ENCODE peak calls at places on chromosome 11, in seven cellular contexts. One of them, this sample, is unnamed.
A peak's percentile ranks its signal among the peaks of the same experiment; 100 is the strongest.

GRCh38 chr11:110089617-110090282 is 3.4 kb upstream of the ZC3H12C start:
- DNase-seq in Jurkat, Clone E6-1: no peak
- DNase-seq in NCI-H510A treated with DMSO at 0.1 percent for 48 hours: no peak
- DNase-seq in stimulated activated CD8-positive, alpha-beta memory T cell treated with anti-CD3 and anti-CD28 coated beads, Interleukin-4, amount 100 ng/mL, for 4 hours: no peak
- DNase-seq in EH: no peak
- DNase-seq in hippocampal formation: no peak
- DNase-seq in NCI-H69: no peak
- DNase-seq in this sample: no peak

GRCh38 chr11:5983443-5983842 is 3.3 kb downstream of the OR52L1 start:
- DNase-seq in EH: no peak
- DNase-seq in Jurkat, Clone E6-1: no peak
- DNase-seq in NCI-H510A treated with DMSO at 0.1 percent for 48 hours: no peak
- DNase-seq in NCI-H69: no peak
- DNase-seq in stimulated activated CD8-positive, alpha-beta memory T cell treated with anti-CD3 and anti-CD28 coated beads, Interleukin-4, amount 100 ng/mL, for 4 hours: no peak
- DNase-seq in hippocampal formation: no peak
- DNase-seq in this sample: no peak

GRCh38 chr11:8807544-8808225 is 103.3 kb upstream of the AKIP1 start:
- DNase-seq in NCI-H510A treated with DMSO at 0.1 percent for 48 hours: no peak
- DNase-seq in hippocampal formation: no peak
- DNase-seq in Jurkat, Clone E6-1: no peak
- DNase-seq in stimulated activated CD8-positive, alpha-beta memory T cell treated with anti-CD3 and anti-CD28 coated beads, Interleukin-4, amount 100 ng/mL, for 4 hours: no peak
- DNase-seq in NCI-H69: no peak
- DNase-seq in EH: peak; percentile 96
- DNase-seq in this sample: no peak

GRCh38 chr11:132448334-132448995 is 1078.0 kb downstream of the NTM start:
- DNase-seq in Jurkat, Clone E6-1: no peak
- DNase-seq in stimulated activated CD8-positive, alpha-beta memory T cell treated with anti-CD3 and anti-CD28 coated beads, Interleukin-4, amount 100 ng/mL, for 4 hours: no peak
- DNase-seq in NCI-H69: no peak
- DNase-seq in EH: peak; percentile 87
- DNase-seq in hippocampal formation: no peak
- DNase-seq in NCI-H510A treated with DMSO at 0.1 percent for 48 hours: no peak
- DNase-seq in this sample: no peak

GRCh38 chr11:1760351-1761109 is 3.2 kb downstream of the CTSD start:
- DNase-seq in stimulated activated CD8-positive, alpha-beta memory T cell treated with anti-CD3 and anti-CD28 coated beads, Interleukin-4, amount 100 ng/mL, for 4 hours: no peak
- DNase-seq in NCI-H510A treated with DMSO at 0.1 percent for 48 hours: no peak
- DNase-seq in NCI-H69: no peak
- DNase-seq in Jurkat, Clone E6-1: no peak
- DNase-seq in EH: peak; percentile 79
- DNase-seq in hippocampal formation: peak; percentile 74
- DNase-seq in this sample: no peak

GRCh38 chr11:113960702-113961330 is 14.1 kb upstream of the HTR3A start:
- DNase-seq in stimulated activated CD8-positive, alpha-beta memory T cell treated with anti-CD3 and anti-CD28 coated beads, Interleukin-4, amount 100 ng/mL, for 4 hours: no peak
- DNase-seq in NCI-H510A treated with DMSO at 0.1 percent for 48 hours: no peak
- DNase-seq in Jurkat, Clone E6-1: no peak
- DNase-seq in hippocampal formation: no peak
- DNase-seq in EH: no peak
- DNase-seq in NCI-H69: no peak
- DNase-seq in this sample: no peak

GRCh38 chr11:105635466-105635865 is 25.6 kb downstream of the GRIA4 start:
- DNase-seq in EH: no peak
- DNase-seq in stimulated activated CD8-positive, alpha-beta memory T cell treated with anti-CD3 and anti-CD28 coated beads, Interleukin-4, amount 100 ng/mL, for 4 hours: no peak
- DNase-seq in hippocampal formation: no peak
- DNase-seq in NCI-H69: no peak
- DNase-seq in Jurkat, Clone E6-1: no peak
- DNase-seq in NCI-H510A treated with DMSO at 0.1 percent for 48 hours: no peak
- DNase-seq in this sample: no peak

GRCh38 chr11:8604078-8604723 is 10.2 kb upstream of the STK33 start:
- DNase-seq in NCI-H69: peak; percentile 83
- DNase-seq in NCI-H510A treated with DMSO at 0.1 percent for 48 hours: peak; percentile 8
- DNase-seq in stimulated activated CD8-positive, alpha-beta memory T cell treated with anti-CD3 and anti-CD28 coated beads, Interleukin-4, amount 100 ng/mL, for 4 hours: no peak
- DNase-seq in Jurkat, Clone E6-1: peak; percentile 37
- DNase-seq in EH: peak; percentile 100
- DNase-seq in hippocampal formation: no peak
- DNase-seq in this sample: no peak

GRCh38 chr11:12381875-12382274 is 4.5 kb downstream of the PARVA start:
- DNase-seq in NCI-H69: no peak
- DNase-seq in EH: peak; percentile 50
- DNase-seq in NCI-H510A treated with DMSO at 0.1 percent for 48 hours: no peak
- DNase-seq in stimulated activated CD8-positive, alpha-beta memory T cell treated with anti-CD3 and anti-CD28 coated beads, Interleukin-4, amount 100 ng/mL, for 4 hours: no peak
- DNase-seq in hippocampal formation: no peak
- DNase-seq in Jurkat, Clone E6-1: no peak
- DNase-seq in this sample: peak; percentile 37

GRCh38 chr11:45209904-45210699 is 63.7 kb downstream of the PRDM11 start:
- DNase-seq in Jurkat, Clone E6-1: no peak
- DNase-seq in NCI-H69: peak; percentile 53
- DNase-seq in EH: no peak
- DNase-seq in NCI-H510A treated with DMSO at 0.1 percent for 48 hours: peak; percentile 1
- DNase-seq in hippocampal formation: peak; percentile 65
- DNase-seq in stimulated activated CD8-positive, alpha-beta memory T cell treated with anti-CD3 and anti-CD28 coated beads, Interleukin-4, amount 100 ng/mL, for 4 hours: no peak
- DNase-seq in this sample: no peak

GRCh38 chr11:76667856-76668255 is 2.7 kb downstream of the LRRC32 start:
- DNase-seq in hippocampal formation: no peak
- DNase-seq in NCI-H69: no peak
- DNase-seq in NCI-H510A treated with DMSO at 0.1 percent for 48 hours: no peak
- DNase-seq in Jurkat, Clone E6-1: no peak
- DNase-seq in stimulated activated CD8-positive, alpha-beta memory T cell treated with anti-CD3 and anti-CD28 coated beads, Interleukin-4, amount 100 ng/mL, for 4 hours: no peak
- DNase-seq in EH: no peak
- DNase-seq in this sample: no peak

GRCh38 chr11:116294630-116295029 is 478.2 kb downstream of the BUD13 start:
- DNase-seq in EH: peak; percentile 1
- DNase-seq in hippocampal formation: no peak
- DNase-seq in NCI-H510A treated with DMSO at 0.1 percent for 48 hours: no peak
- DNase-seq in Jurkat, Clone E6-1: no peak
- DNase-seq in NCI-H69: no peak
- DNase-seq in stimulated activated CD8-positive, alpha-beta memory T cell treated with anti-CD3 and anti-CD28 coated beads, Interleukin-4, amount 100 ng/mL, for 4 hours: no peak
- DNase-seq in this sample: no peak

GRCh38 chr11:35464308-35464707 is 45.0 kb upstream of the SLC1A2 start:
- DNase-seq in EH: peak; percentile 54
- DNase-seq in NCI-H510A treated with DMSO at 0.1 percent for 48 hours: no peak
- DNase-seq in NCI-H69: peak; percentile 80
- DNase-seq in hippocampal formation: no peak
- DNase-seq in Jurkat, Clone E6-1: no peak
- DNase-seq in stimulated activated CD8-positive, alpha-beta memory T cell treated with anti-CD3 and anti-CD28 coated beads, Interleukin-4, amount 100 ng/mL, for 4 hours: no peak
- DNase-seq in this sample: no peak

GRCh38 chr11:47244664-47245350 is 3.8 kb downstream of the ACP2 start:
- DNase-seq in Jurkat, Clone E6-1: no peak
- DNase-seq in stimulated activated CD8-positive, alpha-beta memory T cell treated with anti-CD3 and anti-CD28 coated beads, Interleukin-4, amount 100 ng/mL, for 4 hours: no peak
- DNase-seq in NCI-H510A treated with DMSO at 0.1 percent for 48 hours: no peak
- DNase-seq in EH: no peak
- DNase-seq in NCI-H69: no peak
- DNase-seq in hippocampal formation: no peak
- DNase-seq in this sample: no peak

GRCh38 chr11:64089027-64089360 is 53.3 kb downstream of the FLRT1 start:
- DNase-seq in Jurkat, Clone E6-1: no peak
- DNase-seq in NCI-H69: no peak
- DNase-seq in EH: no peak
- DNase-seq in NCI-H510A treated with DMSO at 0.1 percent for 48 hours: no peak
- DNase-seq in stimulated activated CD8-positive, alpha-beta memory T cell treated with anti-CD3 and anti-CD28 coated beads, Interleukin-4, amount 100 ng/mL, for 4 hours: no peak
- DNase-seq in hippocampal formation: no peak
- DNase-seq in this sample: no peak

GRCh38 chr11:109818303-109818702 is 274.9 kb upstream of the ZC3H12C start:
- DNase-seq in EH: no peak
- DNase-seq in NCI-H510A treated with DMSO at 0.1 percent for 48 hours: no peak
- DNase-seq in NCI-H69: no peak
- DNase-seq in Jurkat, Clone E6-1: no peak
- DNase-seq in stimulated activated CD8-positive, alpha-beta memory T cell treated with anti-CD3 and anti-CD28 coated beads, Interleukin-4, amount 100 ng/mL, for 4 hours: no peak
- DNase-seq in hippocampal formation: no peak
- DNase-seq in this sample: no peak

GRCh38 chr11:78420796-78421209 is 3.2 kb upstream of the GAB2 start:
- DNase-seq in NCI-H510A treated with DMSO at 0.1 percent for 48 hours: peak; percentile 55
- DNase-seq in stimulated activated CD8-positive, alpha-beta memory T cell treated with anti-CD3 and anti-CD28 coated beads, Interleukin-4, amount 100 ng/mL, for 4 hours: peak; percentile 25
- DNase-seq in EH: peak; percentile 60
- DNase-seq in NCI-H69: peak; percentile 73
- DNase-seq in Jurkat, Clone E6-1: peak; percentile 70
- DNase-seq in hippocampal formation: no peak
- DNase-seq in this sample: no peak

GRCh38 chr11:131897976-131898375 is 527.6 kb downstream of the NTM start:
- DNase-seq in NCI-H510A treated with DMSO at 0.1 percent for 48 hours: no peak
- DNase-seq in hippocampal formation: no peak
- DNase-seq in Jurkat, Clone E6-1: no peak
- DNase-seq in EH: peak; percentile 91
- DNase-seq in NCI-H69: no peak
- DNase-seq in stimulated activated CD8-positive, alpha-beta memory T cell treated with anti-CD3 and anti-CD28 coated beads, Interleukin-4, amount 100 ng/mL, for 4 hours: no peak
- DNase-seq in this sample: no peak

GRCh38 chr11:9470765-9471164 is 10.0 kb downstream of the ZNF143 start:
- DNase-seq in EH: no peak
- DNase-seq in NCI-H510A treated with DMSO at 0.1 percent for 48 hours: no peak
- DNase-seq in stimulated activated CD8-positive, alpha-beta memory T cell treated with anti-CD3 and anti-CD28 coated beads, Interleukin-4, amount 100 ng/mL, for 4 hours: no peak
- DNase-seq in Jurkat, Clone E6-1: no peak
- DNase-seq in NCI-H69: no peak
- DNase-seq in hippocampal formation: no peak
- DNase-seq in this sample: no peak

GRCh38 chr11:28009383-28009782 is 98.6 kb downstream of the KIF18A start:
- DNase-seq in NCI-H510A treated with DMSO at 0.1 percent for 48 hours: no peak
- DNase-seq in hippocampal formation: no peak
- DNase-seq in EH: peak; percentile 71
- DNase-seq in Jurkat, Clone E6-1: no peak
- DNase-seq in NCI-H69: no peak
- DNase-seq in stimulated activated CD8-positive, alpha-beta memory T cell treated with anti-CD3 and anti-CD28 coated beads, Interleukin-4, amount 100 ng/mL, for 4 hours: no peak
- DNase-seq in this sample: no peak

GRCh38 chr11:104075091-104075490 is 38.7 kb downstream of the DDI1 start:
- DNase-seq in NCI-H69: no peak
- DNase-seq in Jurkat, Clone E6-1: no peak
- DNase-seq in stimulated activated CD8-positive, alpha-beta memory T cell treated with anti-CD3 and anti-CD28 coated beads, Interleukin-4, amount 100 ng/mL, for 4 hours: no peak
- DNase-seq in EH: no peak
- DNase-seq in hippocampal formation: no peak
- DNase-seq in NCI-H510A treated with DMSO at 0.1 percent for 48 hours: no peak
- DNase-seq in this sample: no peak

GRCh38 chr11:47403135-47403534 is 5.3 kb upstream of the SLC39A13 start:
- DNase-seq in NCI-H69: no peak
- DNase-seq in Jurkat, Clone E6-1: no peak
- DNase-seq in NCI-H510A treated with DMSO at 0.1 percent for 48 hours: no peak
- DNase-seq in stimulated activated CD8-positive, alpha-beta memory T cell treated with anti-CD3 and anti-CD28 coated beads, Interleukin-4, amount 100 ng/mL, for 4 hours: no peak
- DNase-seq in EH: no peak
- DNase-seq in hippocampal formation: no peak
- DNase-seq in this sample: no peak

GRCh38 chr11:11535611-11536010 is 86.2 kb downstream of the GALNT18 start:
- DNase-seq in EH: no peak
- DNase-seq in hippocampal formation: no peak
- DNase-seq in NCI-H510A treated with DMSO at 0.1 percent for 48 hours: no peak
- DNase-seq in stimulated activated CD8-positive, alpha-beta memory T cell treated with anti-CD3 and anti-CD28 coated beads, Interleukin-4, amount 100 ng/mL, for 4 hours: no peak
- DNase-seq in NCI-H69: peak; percentile 90
- DNase-seq in Jurkat, Clone E6-1: no peak
- DNase-seq in this sample: peak; percentile 41

GRCh38 chr11:86072211-86072610 is 3.3 kb upstream of the PICALM start:
- DNase-seq in stimulated activated CD8-positive, alpha-beta memory T cell treated with anti-CD3 and anti-CD28 coated beads, Interleukin-4, amount 100 ng/mL, for 4 hours: no peak
- DNase-seq in hippocampal formation: no peak
- DNase-seq in EH: peak; percentile 73
- DNase-seq in Jurkat, Clone E6-1: no peak
- DNase-seq in NCI-H69: no peak
- DNase-seq in NCI-H510A treated with DMSO at 0.1 percent for 48 hours: no peak
- DNase-seq in this sample: no peak

GRCh38 chr11:31236052-31236652 is 133.4 kb downstream of the DCDC1 start:
- DNase-seq in stimulated activated CD8-positive, alpha-beta memory T cell treated with anti-CD3 and anti-CD28 coated beads, Interleukin-4, amount 100 ng/mL, for 4 hours: no peak
- DNase-seq in Jurkat, Clone E6-1: no peak
- DNase-seq in EH: peak; percentile 8
- DNase-seq in hippocampal formation: peak; percentile 5
- DNase-seq in NCI-H510A treated with DMSO at 0.1 percent for 48 hours: peak; percentile 1
- DNase-seq in NCI-H69: peak; percentile 83
- DNase-seq in this sample: peak; percentile 12

This sample was measured in NCI-H345.